ENCODE peak calls at places on chromosomes 1 and 21, in seven cellular contexts. K, C, L, R, Z, F and D are unnamed samples. For H3K27me3, the result is how much of the 10 kb centered on the place peaks cover.

GRCh38 chr1:25204797-25205441 is 27.4 kb downstream of the SYF2 start:
- DNase-seq in K (peak), C (peak), L (no peak), R (no peak), Z (no peak), F (no peak), D (no peak)

GRCh38 chr1:178417858-178418257 is 78.9 kb downstream of the CLEC20A start:
- DNase-seq in K (no peak), C (no peak), L (no peak), R (no peak), Z (no peak), F (no peak), D (no peak)

GRCh38 chr1:160007577-160008200 is 24.1 kb downstream of the PIGM start:
- DNase-seq in K (peak), C (peak), L (no peak), R (no peak), Z (no peak), F (no peak), D (no peak)

GRCh38 chr21:39954570-39954969 is 87.3 kb downstream of the PCP4 start:
- DNase-seq in K (no peak), C (no peak), L (no peak), R (no peak), Z (no peak), F (no peak), D (no peak)

GRCh38 chr1:64935551-64936158 is 30.7 kb downstream of the JAK1 start:
- DNase-seq in K (no peak), C (no peak), L (no peak), R (no peak), Z (no peak), F (no peak), D (no peak)

GRCh38 chr21:41699311-41699710 is 67.5 kb downstream of the RIPK4 start:
- DNase-seq in K (no peak), C (no peak), L (no peak), R (no peak), Z (no peak), F (no peak), D (no peak)

GRCh38 chr1:38745476-38746410 is 113.8 kb downstream of the RRAGC start:
- DNase-seq in K (peak), C (no peak), L (no peak), R (no peak), Z (no peak), F (no peak), D (no peak)

GRCh38 chr1:39896909-39897685 is 4.6 kb downstream of the MYCL start:
- DNase-seq in K (no peak), C (no peak), L (no peak), R (no peak), Z (no peak), F (no peak), D (no peak)

GRCh38 chr1:113282897-113283285 is 107.4 kb upstream of the MAGI3 start:
- DNase-seq in K (no peak), C (peak), L (no peak), R (no peak), Z (no peak), F (no peak), D (no peak)

GRCh38 chr1:54278941-54279422 is 79.0 kb downstream of the MRPL37 start:
- DNase-seq in K (no peak), C (no peak), L (peak), R (no peak), Z (no peak), F (no peak), D (no peak)

GRCh38 chr1:63774617-63775417 is 1.0 kb downstream of the ROR1 start:
- DNase-seq in K (no peak), C (peak), L (peak), R (no peak), Z (peak), F (peak), D (peak)

GRCh38 chr21:35020446-35020845 is 28.7 kb downstream of the RUNX1 start:
- DNase-seq in K (no peak), C (no peak), L (no peak), R (peak), Z (no peak), F (no peak), D (no peak)

GRCh38 chr1:12279728-12280469 is 50.1 kb downstream of the VPS13D start:
- DNase-seq in K (no peak), C (no peak), L (no peak), R (no peak), Z (no peak), F (no peak), D (no peak)

GRCh38 chr1:200564319-200564718 is 56.2 kb downstream of the KIF14 start:
- DNase-seq in K (no peak), C (no peak), L (no peak), R (no peak), Z (no peak), F (no peak), D (no peak)

GRCh38 chr1:25820247-25821111 is 725 bp downstream of the MTFR1L start:
- DNase-seq in K (peak), C (peak), L (peak), R (peak), Z (no peak), F (peak), D (peak)

GRCh38 chr1:167713330-167714081 is 8.3 kb upstream of the MPZL1 start:
- DNase-seq in K (no peak), C (peak), L (peak), R (peak), Z (peak), F (peak), D (no peak)

GRCh38 chr1:25503551-25504426 is 39.6 kb upstream of the LDLRAP1 start:
- DNase-seq in K (no peak), C (peak), L (no peak), R (peak), Z (no peak), F (peak), D (no peak)

GRCh38 chr1:25774206-25774804 is 25.7 kb upstream of the SELENON start:
- DNase-seq in K (no peak), C (no peak), L (no peak), R (no peak), Z (no peak), F (no peak), D (no peak)

GRCh38 chr1:209989525-209989924 is 51.5 kb downstream of the SYT14 start:
- DNase-seq in K (peak), C (peak), L (no peak), R (no peak), Z (no peak), F (no peak), D (no peak)

GRCh38 chr1:225482489-225482950 is 54.7 kb upstream of the LBR start:
- DNase-seq in K (no peak), C (no peak), L (no peak), R (peak), Z (no peak), F (peak), D (no peak)

GRCh38 chr1:56291374-56291841 is 288.0 kb downstream of the PLPP3 start:
- DNase-seq in K (no peak), C (no peak), L (peak), R (no peak), Z (peak), F (no peak), D (peak)

DNA sequence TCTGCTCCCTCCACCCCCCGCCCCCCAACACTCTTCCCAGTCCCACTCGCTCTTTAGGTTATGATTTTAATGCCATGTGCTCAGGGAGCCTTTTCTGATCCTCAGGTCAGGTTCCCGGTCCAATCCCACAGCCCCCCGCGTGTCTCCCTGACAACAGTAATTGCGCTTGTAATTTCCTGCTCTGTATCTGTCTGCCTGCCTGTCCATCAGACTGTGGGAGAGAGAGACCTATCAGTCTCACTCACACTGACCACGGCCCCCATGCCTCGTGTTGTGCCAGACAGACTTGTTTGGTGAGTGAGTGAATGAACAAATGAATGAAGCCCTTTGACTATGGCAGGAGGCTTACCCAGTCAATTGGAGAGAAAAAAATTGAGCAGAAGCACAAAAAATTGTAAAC is 50.8 kb upstream of the ECE1 start:
- DNase-seq in K (no peak), C (peak), L (peak), R (no peak), Z (no peak), F (no peak), D (no peak)
- TF ChIP-seq EP300 in K (no peak), C (no peak), L (no peak), R (no peak), Z (no peak), F (no peak), D (no peak)

GRCh38 chr21:46038341-46038829 is 56.8 kb downstream of the COL6A1 start:
- DNase-seq in K (no peak), C (no peak), L (no peak), R (no peak), Z (no peak), F (no peak), D (no peak)

GRCh38 chr21:46037338-46038325 is 56.1 kb downstream of the COL6A1 start:
- DNase-seq in K (no peak), C (no peak), L (no peak), R (no peak), Z (no peak), F (peak), D (no peak)

GRCh38 chr21:46035809-46036695 is 54.5 kb downstream of the COL6A1 start:
- DNase-seq in K (no peak), C (no peak), L (peak), R (no peak), Z (no peak), F (no peak), D (peak)

GRCh38 chr21:46038871-46039397 is 57.4 kb downstream of the COL6A1 start:
- DNase-seq in K (no peak), C (no peak), L (peak), R (no peak), Z (peak), F (peak), D (peak)

DNA sequence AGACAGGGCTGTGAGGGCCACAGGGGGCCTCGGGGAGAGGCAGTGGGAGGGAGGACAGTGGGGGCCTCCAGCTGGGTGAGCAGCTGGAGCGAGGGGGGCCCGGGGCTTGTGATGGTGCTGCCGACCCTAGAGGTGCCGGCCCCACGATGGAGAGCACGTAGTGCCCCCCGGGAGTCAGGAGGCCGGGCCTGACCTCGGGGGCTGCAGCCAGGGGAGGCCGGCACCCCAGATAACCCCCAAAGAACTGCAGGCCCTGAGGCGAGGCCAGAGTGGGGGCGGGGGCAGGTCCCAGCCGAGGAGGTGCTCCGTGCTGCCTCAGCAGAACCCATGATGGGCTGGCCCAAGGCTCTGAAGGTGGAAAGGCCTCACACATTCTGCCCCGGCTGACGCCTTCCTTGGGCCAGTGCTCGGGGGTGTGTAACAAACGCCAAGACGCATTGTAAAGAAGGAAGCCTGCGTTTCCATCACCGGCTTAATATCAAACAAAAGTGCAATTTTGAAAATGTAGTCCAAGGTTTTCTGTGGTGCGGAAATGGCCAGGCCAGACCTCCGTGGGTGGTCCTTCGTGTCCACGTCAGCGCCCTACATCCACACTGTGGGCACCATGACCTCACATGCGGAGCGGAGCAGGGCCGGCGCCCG is 55.2 kb downstream of the COL6A1 start:
- DNase-seq in K (no peak), C (no peak), L (peak), R (no peak), Z (no peak), F (peak), D (no peak)
- H3K27me3 ChIP-seq in K (under half), C (under half), L (under half), R (under half), Z (under half), F (under half), D (under half)

GRCh38 chr1:6008084-6008415 is 15.8 kb upstream of the NPHP4 start:
- DNase-seq in K (no peak), C (no peak), L (no peak), R (no peak), Z (no peak), F (no peak), D (no peak)
- H3K4me3 ChIP-seq in K (no peak), C (no peak), L (no peak), R (no peak), Z (no peak), F (no peak), D (no peak)

GRCh38 chr1:93965888-93966287 is 56.7 kb upstream of the GCLM start:
- DNase-seq in K (no peak), C (no peak), L (no peak), R (no peak), Z (no peak), F (no peak), D (no peak)

GRCh38 chr1:93963585-93963984 is 54.4 kb upstream of the GCLM start:
- DNase-seq in K (no peak), C (no peak), L (no peak), R (no peak), Z (no peak), F (no peak), D (no peak)

GRCh38 chr1:93964096-93964776 is 55.0 kb upstream of the GCLM start:
- DNase-seq in K (no peak), C (no peak), L (no peak), R (no peak), Z (no peak), F (no peak), D (no peak)

GRCh38 chr1:93965256-93965655 is 56.0 kb upstream of the GCLM start:
- DNase-seq in K (no peak), C (no peak), L (no peak), R (no peak), Z (no peak), F (no peak), D (no peak)

GRCh38 chr1:93964777-93965200 is 55.6 kb upstream of the GCLM start:
- DNase-seq in K (no peak), C (no peak), L (no peak), R (no peak), Z (no peak), F (no peak), D (no peak)
- TF ChIP-seq EP300 in K (no peak), C (no peak), L (no peak), R (no peak), Z (no peak), F (no peak), D (no peak)

GRCh38 chr1:37342736-37343135 is 131.6 kb upstream of the ZC3H12A start:
- DNase-seq in K (peak), C (no peak), L (no peak), R (no peak), Z (no peak), F (no peak), D (no peak)

DNA sequence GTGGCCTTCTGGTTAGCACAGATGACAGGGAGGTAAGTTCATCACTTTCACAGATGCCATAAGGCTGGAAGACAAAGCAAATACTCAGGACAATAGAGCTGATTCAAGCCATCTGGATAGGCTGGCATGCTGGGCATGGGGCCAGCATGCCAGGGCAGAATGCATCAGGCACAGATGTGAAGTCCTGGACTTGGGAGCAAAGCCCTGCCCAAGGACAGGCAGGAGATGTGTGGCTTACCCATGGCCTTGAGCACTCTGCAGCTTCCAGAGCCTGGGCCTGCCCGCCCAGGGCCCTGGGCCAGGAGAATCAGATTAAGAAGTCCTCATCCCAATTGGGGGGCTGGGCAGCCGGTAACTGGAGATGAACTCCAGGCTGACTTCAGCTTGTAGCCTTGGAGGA is 135.7 kb upstream of the ZC3H12A start:
- DNase-seq in K (no peak), C (peak), L (no peak), R (no peak), Z (no peak), F (no peak), D (no peak)
- H3K27me3 ChIP-seq in K (under half), C (under half), L (under half), R (under half), Z (under half), F (under half), D (under half)